ENCODE peak calls at places on chromosomes 4 and X, in seven cellular contexts. C is HT-29, I is thyroid gland, B is Right ventricle myocardium superior, M is amniotic stem cell, W is kidney tubule cell, F is 8988T. G is an unnamed sample.

GRCh38 chrX:131060147-131060546 is 2.0 kb downstream of the ARHGAP36 start:
- DNase-seq in I (no peak), B (no peak), M (no peak), W (no peak), C (no peak), F (no peak), G (no peak)

GRCh38 chr4:163810757-163811156 is 316.3 kb downstream of the TMA16 start:
- DNase-seq in C (no peak), I (no peak), F (no peak), B (no peak), M (no peak), W (no peak), G (no peak)

GRCh38 chr4:148263127-148263526 is 179.1 kb downstream of the NR3C2 start:
- DNase-seq in W (no peak), I (no peak), F (no peak), C (no peak), B (no peak), M (no peak), G (no peak)

GRCh38 chrX:109782994-109783711 is 50.1 kb upstream of the ACSL4 start:
- DNase-seq in B (no peak), M (no peak), F (no peak), I (no peak), C (no peak), W (no peak), G (no peak)

GRCh38 chr4:98522062-98522461 is 136.3 kb downstream of the TSPAN5 start:
- DNase-seq in M (no peak), F (no peak), W (no peak), I (no peak), C (no peak), B (no peak), G (no peak)

GRCh38 chr4:109495514-109495913 is 61.9 kb downstream of the SEC24B start:
- DNase-seq in W (no peak), M (no peak), C (no peak), I (no peak), F (no peak), B (no peak), G (no peak)

GRCh38 chr4:184397516-184398163 is 76.7 kb downstream of the IRF2 start:
- DNase-seq in W (no peak), I (no peak), M (no peak), F (no peak), C (no peak), B (no peak), G (no peak)

GRCh38 chrX:1767026-1767425 is 152.2 kb downstream of the ASMT start:
- DNase-seq in C (no peak), I (no peak), F (no peak), W (no peak), B (no peak), M (no peak), G (peak)

GRCh38 chr4:182589100-182589499 is 328.1 kb downstream of the DCTD start:
- DNase-seq in B (no peak), W (no peak), F (no peak), C (no peak), M (no peak), I (no peak), G (no peak)

GRCh38 chr4:120808475-120809141 is 113.9 kb downstream of the PRDM5 start:
- DNase-seq in M (no peak), C (no peak), B (no peak), I (no peak), F (no peak), W (no peak), G (no peak)

GRCh38 chr4:24210332-24210902 is 320.6 kb upstream of the PPARGC1A start:
- DNase-seq in W (peak), I (peak), B (peak), C (no peak), M (no peak), F (no peak), G (peak)

GRCh38 chr4:40458683-40459082 is 123.5 kb downstream of the CHRNA9 start:
- DNase-seq in B (no peak), M (no peak), I (no peak), W (no peak), C (no peak), F (no peak), G (no peak)

GRCh38 chr4:10605056-10605455 is 79.5 kb downstream of the CLNK start:
- DNase-seq in M (no peak), F (no peak), W (no peak), I (no peak), C (no peak), B (no peak), G (no peak)

GRCh38 chr4:164501074-164501473 is 252.9 kb upstream of the SMIM31 start:
- DNase-seq in F (no peak), M (no peak), I (no peak), W (peak), B (no peak), C (no peak), G (no peak)

GRCh38 chrX:13013353-13014110 is 30.9 kb downstream of the FAM9C start:
- DNase-seq in B (no peak), W (no peak), M (no peak), I (no peak), C (no peak), F (no peak), G (no peak)

GRCh38 chrX:109716431-109717028 is 16.5 kb downstream of the ACSL4 start:
- DNase-seq in W (no peak), B (no peak), I (no peak), M (no peak), C (no peak), F (no peak), G (no peak)

GRCh38 chr4:81565137-81565870 is 93.6 kb upstream of the RASGEF1B start:
- DNase-seq in C (peak), F (no peak), I (peak), W (peak), M (no peak), B (peak), G (no peak)

GRCh38 chrX:111652719-111653118 is 28.3 kb upstream of the ALG13 start:
- DNase-seq in I (no peak), F (no peak), M (no peak), B (no peak), W (no peak), C (no peak), G (no peak)

GRCh38 chr4:1843852-1844251 is 12.1 kb downstream of the LETM1 start:
- DNase-seq in F (no peak), C (no peak), W (no peak), I (no peak), B (peak), M (no peak), G (no peak)

GRCh38 chrX:69506617-69507499 is 2.7 kb downstream of the NALF2 start:
- DNase-seq in I (no peak), C (no peak), B (no peak), W (peak), F (no peak), M (no peak), G (no peak)

G was measured in T1000.